ENCODE peak calls at places on chromosomes 13 and 19, in six cellular contexts. W, I, N, J, B and P are unnamed samples.

GRCh38 chr13:96816874-96817273 is 177.4 kb downstream of the OXGR1 start:
- DNase-seq in W (no peak), I (no peak), N (no peak), J (no peak), B (no peak), P (no peak)

GRCh38 chr19:55284405-55285058 is 735 bp downstream of the BRSK1 start:
- DNase-seq in W (no peak), I (no peak), N (no peak), J (no peak), B (peak; percentile 69), P (no peak)

GRCh38 chr13:98490866-98491265 is 86.0 kb downstream of the STK24 start:
- DNase-seq in W (no peak), I (no peak), N (no peak), J (no peak), B (no peak), P (no peak)

GRCh38 chr13:85974604-85975366 is 175.6 kb upstream of the SLITRK6 start:
- DNase-seq in W (peak; percentile 7), I (no peak), N (no peak), J (peak; percentile 50), B (no peak), P (peak; percentile 66)

GRCh38 chr19:11286312-11286974 is 9.5 kb upstream of the TSPAN16 start:
- DNase-seq in W (peak; percentile 39), I (peak; percentile 50), N (no peak), J (peak; percentile 86), B (no peak), P (peak; percentile 49)

GRCh38 chr13:55155046-55155445 is 1985.7 kb upstream of the PRR20A start:
- DNase-seq in W (no peak), I (no peak), N (no peak), J (no peak), B (no peak), P (no peak)

GRCh38 chr13:99991013-99991805 is 9.6 kb downstream of the ZIC2 start:
- DNase-seq in W (no peak), I (no peak), N (no peak), J (no peak), B (no peak), P (peak; percentile 58)

GRCh38 chr19:53906211-53907192 is 2.6 kb upstream of the CACNG7 start:
- DNase-seq in W (no peak), I (no peak), N (peak; percentile 42), J (peak; percentile 21), B (peak; percentile 75), P (peak; percentile 13)

GRCh38 chr13:25881946-25882574 is 169.8 kb downstream of the SHISA2 start:
- DNase-seq in W (peak; percentile 29), I (peak; percentile 57), N (no peak), J (no peak), B (no peak), P (peak; percentile 86)

GRCh38 chr19:18418725-18419194 is 438 bp upstream of the SSBP4 start:
- DNase-seq in W (no peak), I (no peak), N (peak; percentile 41), J (no peak), B (peak; percentile 87), P (no peak)

GRCh38 chr19:1822210-1822609 is 10.1 kb upstream of the ATP8B3 start:
- DNase-seq in W (no peak), I (no peak), N (no peak), J (no peak), B (no peak), P (no peak)

GRCh38 chr13:80048802-80049201 is 292.1 kb downstream of the SPRY2 start:
- DNase-seq in W (peak; percentile 99), I (peak; percentile 94), N (peak; percentile 44), J (peak; percentile 97), B (peak; percentile 89), P (peak; percentile 99)

GRCh38 chr13:44932850-44933251 is 56.4 kb downstream of the NUFIP1 start:
- DNase-seq in W (peak; percentile 84), I (peak; percentile 56), N (no peak), J (peak; percentile 92), B (no peak), P (peak; percentile 79)

GRCh38 chr13:30846844-30847243 is 59.2 kb upstream of the MEDAG start:
- DNase-seq in W (no peak), I (no peak), N (no peak), J (no peak), B (no peak), P (peak; percentile 98)

GRCh38 chr13:71254384-71254783 is 612.6 kb downstream of the DACH1 start:
- DNase-seq in W (no peak), I (no peak), N (no peak), J (no peak), B (no peak), P (no peak)

GRCh38 chr19:50007170-50007569 is 18.0 kb downstream of the VRK3 start:
- DNase-seq in W (no peak), I (no peak), N (no peak), J (no peak), B (no peak), P (no peak)

GRCh38 chr13:85608255-85608829 is 190.9 kb downstream of the SLITRK6 start:
- DNase-seq in W (no peak), I (no peak), N (no peak), J (no peak), B (no peak), P (no peak)

GRCh38 chr13:102212729-102213128 is 189.1 kb downstream of the FGF14 start:
- DNase-seq in W (no peak), I (no peak), N (no peak), J (no peak), B (no peak), P (no peak)

GRCh38 chr13:79775830-79776229 is 294.9 kb downstream of the NDFIP2 start:
- DNase-seq in W (peak; percentile 77), I (peak; percentile 88), N (peak; percentile 43), J (peak; percentile 90), B (no peak), P (peak; percentile 90)

GRCh38 chr19:48926909-48927308 is 6.6 kb upstream of the DHDH start:
- DNase-seq in W (peak; percentile 84), I (peak; percentile 98), N (peak; percentile 30), J (peak; percentile 98), B (no peak), P (peak; percentile 95)

GRCh38 chr19:22545751-22546150 is 88.4 kb upstream of the ZNF492 start:
- DNase-seq in W (no peak), I (no peak), N (peak; percentile 73), J (peak; percentile 0), B (no peak), P (peak; percentile 7)

GRCh38 chr13:91351123-91351522 is 3.6 kb downstream of the MIR17HG start:
- DNase-seq in W (no peak), I (no peak), N (no peak), J (no peak), B (no peak), P (no peak)

GRCh38 chr19:28067882-28068281 is 1145.1 kb downstream of the UQCRFS1 start:
- DNase-seq in W (no peak), I (no peak), N (no peak), J (no peak), B (no peak), P (no peak)

GRCh38 chr19:48629297-48629598 is 7.9 kb downstream of the DBP start:
- DNase-seq in W (no peak), I (no peak), N (no peak), J (no peak), B (peak; percentile 80), P (no peak)

GRCh38 chr13:110683203-110683883 is 22.6 kb downstream of the CARS2 start:
- DNase-seq in W (no peak), I (peak; percentile 19), N (no peak), J (peak; percentile 36), B (no peak), P (peak; percentile 65)
- TF ChIP-seq CTCF in W (peak; percentile 56), I (no peak), N (peak; percentile 33), J (peak; percentile 40), B (peak; percentile 4), P (peak; percentile 73)

GRCh38 chr13:94596575-94596971 is 621 bp upstream of the TGDS start:
- DNase-seq in W (no peak), I (no peak), N (no peak), J (no peak), B (peak; percentile 71), P (no peak)
- H3K4me3 ChIP-seq in W (peak overlapping the region; percentile 97), I (peak overlapping the region; percentile 99), N (no peak overlapping the region), J (peak overlapping the region; percentile 96), B (peak overlapping the region; percentile 100), P (peak overlapping the region; percentile 74)

GRCh38 chr19:45514376-45515051 is 7.2 kb downstream of the VASP start:
- DNase-seq in W (no peak), I (no peak), N (peak; percentile 68), J (no peak), B (peak; percentile 85), P (no peak)

GRCh38 chr19:45512881-45513483 is 5.7 kb downstream of the VASP start:
- DNase-seq in W (no peak), I (no peak), N (no peak), J (no peak), B (no peak), P (no peak)

GRCh38 chr19:45515807-45516401 is 8.6 kb downstream of the VASP start:
- DNase-seq in W (no peak), I (no peak), N (no peak), J (no peak), B (peak; percentile 56), P (no peak)

GRCh38 chr19:45517238-45517637 is 10.0 kb downstream of the VASP start:
- DNase-seq in W (no peak), I (no peak), N (no peak), J (no peak), B (no peak), P (no peak)

DNA sequence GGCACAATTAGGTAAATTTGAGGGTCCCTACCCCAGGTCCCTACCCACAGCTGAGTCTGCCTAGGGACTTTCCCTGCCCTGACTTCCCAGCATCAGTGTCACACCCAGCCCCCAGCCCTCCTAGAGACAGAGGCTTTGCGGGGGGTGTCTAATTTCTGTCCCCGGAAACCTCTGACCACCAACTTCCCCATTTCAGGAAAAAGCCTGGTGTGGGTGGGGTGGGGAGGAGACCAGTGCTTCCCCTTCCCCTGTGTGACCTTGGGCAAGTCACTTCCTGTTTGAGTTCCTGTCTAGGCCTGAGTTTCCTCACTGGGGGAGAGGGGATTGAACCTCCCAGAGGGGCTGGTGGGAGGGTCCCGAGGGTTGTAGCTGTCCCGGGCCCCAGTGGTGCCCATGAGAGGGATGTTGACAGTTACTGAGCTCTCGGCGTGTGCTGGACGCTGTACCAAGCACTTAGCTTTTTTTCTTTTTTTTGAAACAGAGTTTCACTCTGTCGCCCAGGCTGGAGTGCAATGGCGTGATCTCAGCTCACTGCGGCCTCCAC is 7.9 kb downstream of the VASP start:
- DNase-seq in W (no peak), I (no peak), N (no peak), J (no peak), B (no peak), P (no peak)
- TF ChIP-seq CTCF in W (no peak), I (no peak), N (no peak), J (no peak), B (no peak), P (no peak)

GRCh38 chr19:13098291-13099072 is 4.2 kb downstream of the LYL1 start:
- DNase-seq in W (no peak), I (peak; percentile 58), N (no peak), J (peak; percentile 40), B (no peak), P (peak; percentile 46)
- H3K4me3 ChIP-seq in W (no peak overlapping the region), I (no peak overlapping the region), N (no peak overlapping the region), J (no peak overlapping the region), B (no peak overlapping the region), P (no peak overlapping the region)

DNA sequence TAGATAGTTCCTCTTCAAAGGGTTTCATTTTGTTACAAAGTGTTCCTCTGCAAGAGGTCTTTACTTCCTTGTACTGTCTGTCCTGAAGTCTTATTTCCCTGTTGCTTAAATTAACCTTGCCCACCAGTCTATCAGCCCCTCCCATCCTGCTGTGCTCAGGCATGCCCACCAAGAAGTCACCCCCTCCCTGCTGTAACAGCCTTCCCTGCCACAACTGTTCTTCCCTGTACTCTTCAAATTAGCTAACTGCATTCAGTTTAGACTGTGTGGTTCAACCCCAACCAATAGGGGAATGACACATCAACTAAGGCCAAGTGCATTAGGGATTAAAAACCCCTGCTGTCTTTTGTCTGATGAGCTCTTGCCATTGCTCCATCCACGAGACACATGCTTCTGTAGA is 34.4 kb upstream of the ZNF562 start:
- DNase-seq in W (no peak), I (no peak), N (no peak), J (no peak), B (no peak), P (no peak)
- TF ChIP-seq CTCF in W (no peak), I (no peak), N (no peak), J (no peak), B (no peak), P (no peak)